ENCODE peak calls at places on chromosomes 2 and 18, in six cellular contexts. Y is neural progenitor cell, D is GM23338, K is PC-3, U is HCT116, V is SK-N-SH. Q is an unnamed sample.

GRCh38 chr2:163733301-163733938 is 2.4 kb downstream of the FIGN start:
- DNase-seq in U (no peak), D (no peak), V (peak; percentile 21), Y (no peak), K (no peak), Q (peak; percentile 67)

GRCh38 chr2:235471186-235471747 is 22.6 kb upstream of the AGAP1 start:
- DNase-seq in K (no peak), D (no peak), Y (no peak), V (no peak), U (no peak), Q (no peak)

GRCh38 chr18:74522635-74523548 is 11.4 kb upstream of the CNDP1 start:
- DNase-seq in K (no peak), U (no peak), D (no peak), Y (no peak), V (no peak), Q (no peak)

GRCh38 chr2:239298126-239298804 is 102.6 kb downstream of the HDAC4 start:
- DNase-seq in V (no peak), U (no peak), K (peak; percentile 4), Y (no peak), D (no peak), Q (peak; percentile 48)

GRCh38 chr2:15747172-15747550 is 155.5 kb downstream of the DDX1 start:
- DNase-seq in U (no peak), D (peak; percentile 11), V (no peak), K (no peak), Y (no peak), Q (no peak)

GRCh38 chr2:157497603-157498314 is 53.9 kb upstream of the CYTIP start:
- DNase-seq in U (peak; percentile 13), K (peak; percentile 57), Y (peak; percentile 65), D (peak; percentile 82), V (peak; percentile 36), Q (peak; percentile 77)

GRCh38 chr2:101790416-101790815 is 92.9 kb downstream of the MAP4K4 start:
- DNase-seq in Y (no peak), V (no peak), U (no peak), D (no peak), K (no peak), Q (peak; percentile 52)

GRCh38 chr2:54103454-54104314 is 11.7 kb upstream of the ACYP2 start:
- DNase-seq in U (peak; percentile 34), K (peak; percentile 93), Y (peak; percentile 33), V (peak; percentile 81), D (peak; percentile 78), Q (peak; percentile 83)

GRCh38 chr2:112834379-112835014 is 2.1 kb downstream of the IL1B start:
- DNase-seq in U (no peak), K (peak; percentile 75), V (no peak), Y (no peak), D (no peak), Q (no peak)

GRCh38 chr2:240629419-240629967 is 4.2 kb downstream of the GPR35 start:
- DNase-seq in V (no peak), U (no peak), Y (no peak), D (no peak), K (no peak), Q (no peak)

GRCh38 chr2:28626891-28627421 is 124.7 kb upstream of the PPP1CB start:
- DNase-seq in K (no peak), Y (no peak), V (no peak), D (no peak), U (no peak), Q (peak; percentile 32)

GRCh38 chr2:23460228-23460627 is 75.2 kb downstream of the KLHL29 start:
- DNase-seq in U (peak; percentile 13), K (peak; percentile 39), V (no peak), D (peak; percentile 46), Y (no peak), Q (peak; percentile 53)

GRCh38 chr2:237870754-237871651 is 11.6 kb downstream of the RAMP1 start:
- DNase-seq in K (no peak), Y (no peak), U (no peak), V (peak; percentile 67), D (no peak), Q (no peak)

GRCh38 chr2:186058604-186059003 is 320.0 kb downstream of the FSIP2 start:
- DNase-seq in Y (peak; percentile 16), V (no peak), D (peak; percentile 54), U (no peak), K (no peak), Q (no peak)

GRCh38 chr2:45616663-45617411 is 5.8 kb upstream of the SRBD1 start:
- DNase-seq in Y (no peak), D (no peak), K (peak; percentile 93), V (no peak), U (no peak), Q (peak; percentile 73)

DNA sequence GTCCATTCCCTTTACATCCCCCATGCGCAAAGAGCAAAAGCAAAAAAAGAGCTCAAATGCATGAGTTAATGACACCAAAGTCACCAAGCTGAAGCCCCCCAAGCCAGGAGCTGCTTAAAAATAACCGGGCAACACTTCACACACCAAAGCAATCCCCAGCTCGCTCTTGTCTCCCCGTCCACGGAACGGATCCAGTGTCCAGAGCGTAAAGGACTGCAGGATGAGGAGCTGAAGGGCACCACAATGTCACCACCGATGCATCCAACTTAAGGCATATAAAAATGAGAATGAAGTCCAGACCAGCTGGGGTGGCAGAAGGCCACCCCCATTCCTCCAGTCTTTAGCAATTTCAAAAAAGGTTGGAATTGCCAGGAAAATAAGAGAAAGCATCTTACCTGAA is 8.7 kb downstream of the SMAD7 start:
- DNase-seq in U (no peak), Y (no peak), V (no peak), D (no peak), K (no peak), Q (peak; percentile 38)
- H3K4me1 ChIP-seq in U (peaks cover 87% of the 10 kb centered on the region), Y (peaks cover 39% of the 10 kb centered on the region), V (peaks cover 92% of the 10 kb centered on the region), D (peaks cover 94% of the 10 kb centered on the region), K (peaks cover 47% of the 10 kb centered on the region), Q (peaks cover 90% of the 10 kb centered on the region)

GRCh38 chr2:234249006-234249405 is 198.5 kb downstream of the SPP2 start:
- DNase-seq in Y (no peak), V (no peak), U (no peak), K (no peak), D (no peak), Q (no peak)
- H3K27ac ChIP-seq in Y (no peak overlapping the region), V (peak overlapping the region; percentile 64), U (peak overlapping the region; percentile 13), K (peak overlapping the region; percentile 91), D (no peak overlapping the region), Q (no peak overlapping the region)

GRCh38 chr2:233532971-233533370 is 33.6 kb downstream of the USP40 start:
- DNase-seq in V (no peak), Y (no peak), K (no peak), D (no peak), U (no peak), Q (no peak)
- TF ChIP-seq EZH2phosphoT487 in V (no peak), Y (no peak), K (no peak), D (no peak), U (no peak), Q (no peak)

DNA sequence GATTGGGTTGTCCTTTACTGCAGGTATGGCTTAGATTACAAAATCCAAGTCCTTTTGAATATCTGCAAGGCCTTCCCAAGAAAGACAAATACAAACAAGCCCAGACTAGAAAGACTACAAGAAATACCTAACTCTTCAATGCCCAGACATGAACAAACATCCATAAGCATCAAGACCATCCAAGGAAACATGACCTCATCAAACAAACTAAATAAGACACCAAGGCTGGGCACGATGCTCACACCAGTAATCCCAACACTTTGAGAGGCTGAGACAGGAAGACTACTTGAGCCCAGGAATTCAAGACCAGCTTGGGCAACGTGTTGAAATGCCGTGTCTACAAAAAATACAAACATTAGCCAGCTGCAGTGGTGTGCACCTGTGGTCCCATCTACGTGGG is 31.7 kb downstream of the MAP4K3 start:
- DNase-seq in Y (no peak), K (no peak), V (no peak), U (no peak), D (no peak), Q (no peak)
- H3K4me1 ChIP-seq in Y (peaks cover 19% of the 10 kb centered on the region), K (peaks cover 36% of the 10 kb centered on the region), V (peaks cover 4% of the 10 kb centered on the region), U (no peaks in the 10 kb centered on the region), D (peaks cover 79% of the 10 kb centered on the region), Q (peaks cover 44% of the 10 kb centered on the region)

DNA sequence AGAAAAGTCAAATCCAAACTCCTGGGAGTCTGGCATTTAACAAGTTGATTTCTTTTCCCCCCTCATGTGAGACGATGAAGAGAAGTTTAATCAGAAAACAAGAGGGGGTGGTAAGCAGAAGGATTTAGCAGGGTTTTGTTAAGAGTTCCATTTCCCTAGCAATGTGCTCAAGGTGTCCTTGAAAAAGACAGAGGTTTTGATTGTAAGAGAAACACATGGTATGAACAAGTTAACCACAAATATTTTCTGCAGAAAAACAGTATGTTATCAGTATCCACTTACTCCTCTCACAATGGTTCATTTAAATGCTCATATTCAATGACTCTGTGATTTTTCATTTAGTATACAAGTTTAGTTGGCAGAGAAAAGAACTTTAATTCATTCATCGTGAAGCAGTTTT is 26.8 kb downstream of the LAMA1 start:
- DNase-seq in U (no peak), Y (no peak), D (no peak), V (no peak), K (no peak), Q (no peak)
- H3K27ac ChIP-seq in U (no peak overlapping the region), Y (no peak overlapping the region), D (no peak overlapping the region), V (no peak overlapping the region), K (no peak overlapping the region), Q (no peak overlapping the region)

DNA sequence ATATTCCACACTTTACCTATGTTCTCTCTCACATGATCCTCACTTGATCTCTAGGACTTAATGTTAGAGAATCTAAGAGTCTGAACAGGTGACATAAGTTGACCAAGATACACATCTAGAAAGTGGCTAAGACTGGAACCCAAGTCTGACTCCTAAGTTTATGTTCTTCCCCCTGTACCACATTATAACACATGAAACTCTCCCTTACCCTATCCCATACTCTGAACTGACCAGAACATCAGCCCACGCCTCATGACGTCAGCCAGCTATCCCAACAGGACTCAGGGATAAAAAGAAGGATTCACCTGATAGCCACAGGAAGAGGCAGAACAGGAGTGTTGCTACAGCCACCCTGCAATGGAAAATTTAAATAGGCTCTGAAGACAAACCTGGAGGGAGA is 392.2 kb downstream of the ZEB2 start:
- DNase-seq in U (no peak), D (no peak), Y (no peak), V (no peak), K (no peak), Q (no peak)
- TF ChIP-seq EZH2phosphoT487 in U (no peak), D (no peak), Y (no peak), V (no peak), K (no peak), Q (no peak)

GRCh38 chr18:2968559-2968958 is 44.4 kb downstream of the LPIN2 start:
- DNase-seq in Y (no peak), U (no peak), V (no peak), K (no peak), D (no peak), Q (no peak)

GRCh38 chr18:2965797-2966196 is 47.1 kb downstream of the LPIN2 start:
- DNase-seq in Y (no peak), U (no peak), K (no peak), D (no peak), V (no peak), Q (no peak)

GRCh38 chr18:2967357-2967756 is 45.6 kb downstream of the LPIN2 start:
- DNase-seq in Y (no peak), V (no peak), U (no peak), D (no peak), K (no peak), Q (no peak)

GRCh38 chr18:2969695-2970094 is 43.2 kb downstream of the LPIN2 start:
- DNase-seq in K (no peak), U (no peak), Y (no peak), V (no peak), D (no peak), Q (no peak)

DNA sequence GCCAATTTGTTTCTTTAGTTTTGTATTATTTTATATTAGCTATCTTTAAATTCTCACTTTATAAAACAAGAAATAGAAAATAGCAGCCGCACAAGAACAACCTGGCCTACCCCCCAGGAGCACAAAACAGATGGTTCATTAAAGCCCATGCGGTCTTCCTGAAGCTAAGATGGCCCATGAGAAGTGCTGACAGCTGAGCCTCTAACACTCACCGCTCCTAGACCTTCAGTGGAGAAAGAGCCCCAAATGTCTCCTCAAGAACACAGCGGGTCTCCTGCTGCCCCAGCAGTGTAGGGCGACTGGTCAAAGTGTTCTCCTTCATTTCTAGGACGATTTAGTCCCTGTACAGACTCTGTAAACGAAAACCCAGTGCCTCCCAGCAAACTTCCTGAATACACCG is 45.1 kb downstream of the LPIN2 start:
- DNase-seq in V (no peak), K (no peak), Y (no peak), D (peak; percentile 24), U (no peak), Q (no peak)
- H3K4me1 ChIP-seq in V (peaks cover 7% of the 10 kb centered on the region), K (no peaks in the 10 kb centered on the region), Y (peaks cover 21% of the 10 kb centered on the region), D (peaks cover 19% of the 10 kb centered on the region), U (no peaks in the 10 kb centered on the region), Q (peaks cover 7% of the 10 kb centered on the region)